ENCODE peak calls at places on chromosomes 5 and 9, in eight cellular contexts. D is T-helper 1 cell; I is AG08396; C is nephron progenitor cell; G is neural crest cell; H is stimulated activated CD4-positive, alpha-beta T cell treated with anti-CD3 and anti-CD28 coated beads, Interleukin-15, amount 100 ng/mL, for 24 hours; T is HuH-7.5; R is stimulated activated CD8-positive, alpha-beta memory T cell treated with anti-CD3 and anti-CD28 coated beads, Interleukin-15, amount 100 ng/mL, for 24 hours. B is an unnamed sample.

GRCh38 chr9:125183561-125183960 is 6.0 kb downstream of the PPP6C start:
- DNase-seq in T (no peak), D (no peak), G (no peak), H (no peak), I (no peak), R (no peak), C (no peak), B (no peak)

GRCh38 chr5:441996-442334 is 1.0 kb upstream of the EXOC3 start:
- DNase-seq in H (no peak), I (no peak), D (no peak), T (no peak), R (no peak), C (no peak), G (no peak), B (no peak)

GRCh38 chr5:943201-943873 is 50.7 kb downstream of the TRIP13 start:
- DNase-seq in D (no peak), C (no peak), I (no peak), H (no peak), T (no peak), G (no peak), R (no peak), B (no peak)

GRCh38 chr9:69874301-69875060 is 53.9 kb downstream of the CFAP95 start:
- DNase-seq in D (no peak), R (no peak), T (no peak), I (no peak), C (no peak), H (no peak), G (no peak), B (no peak)

GRCh38 chr9:36337865-36338264 is 62.2 kb downstream of the RNF38 start:
- DNase-seq in D (no peak), C (no peak), H (no peak), G (no peak), I (no peak), T (no peak), R (no peak), B (no peak)

GRCh38 chr5:155125696-155126095 is 112.1 kb downstream of the KIF4B start:
- DNase-seq in I (no peak), H (no peak), C (no peak), D (no peak), T (no peak), G (no peak), R (no peak), B (no peak)

GRCh38 chr5:137304227-137304874 is 194.8 kb downstream of the SPOCK1 start:
- DNase-seq in I (no peak), C (no peak), R (no peak), T (no peak), G (no peak), D (no peak), H (no peak), B (no peak)

GRCh38 chr5:105508519-105508918 is 1945.9 kb upstream of the NUDT12 start:
- DNase-seq in T (no peak), R (no peak), G (no peak), D (no peak), I (no peak), C (no peak), H (no peak), B (no peak)

GRCh38 chr5:140575309-140575708 is 10.7 kb downstream of the SLC35A4 start:
- DNase-seq in I (peak), G (no peak), H (no peak), C (no peak), T (peak), R (no peak), D (no peak), B (peak)

GRCh38 chr5:177369050-177369912 is 11.6 kb downstream of the RGS14 start:
- DNase-seq in G (peak), R (no peak), H (peak), D (no peak), C (peak), I (peak), T (peak), B (peak)

GRCh38 chr5:82387041-82387818 is 109.1 kb upstream of the RPS23 start:
- DNase-seq in D (no peak), R (no peak), G (no peak), T (peak), C (no peak), H (no peak), I (no peak), B (no peak)

GRCh38 chr9:75378036-75378435 is 289.7 kb downstream of the OSTF1 start:
- DNase-seq in G (no peak), D (no peak), I (no peak), T (peak), R (no peak), C (peak), H (no peak), B (no peak)

GRCh38 chr9:119639287-119639955 is 270.2 kb upstream of the BRINP1 start:
- DNase-seq in I (peak), R (no peak), H (no peak), C (peak), D (no peak), G (no peak), T (no peak), B (no peak)

GRCh38 chr9:130745210-130745800 is 51.7 kb downstream of the EXOSC2 start:
- DNase-seq in I (no peak), C (no peak), D (no peak), R (no peak), G (no peak), T (no peak), H (no peak), B (no peak)

GRCh38 chr9:35105571-35106342 is 2.8 kb upstream of the STOML2 start:
- DNase-seq in C (no peak), G (no peak), T (no peak), R (no peak), D (no peak), H (no peak), I (no peak), B (no peak)

GRCh38 chr5:116058346-116058936 is 26.2 kb downstream of the ARL14EPL start:
- DNase-seq in H (no peak), R (no peak), I (no peak), D (no peak), C (no peak), T (no peak), G (no peak), B (no peak)

GRCh38 chr9:111759762-111760639 is 34.7 kb downstream of the SHOC1 start:
- DNase-seq in C (peak), T (peak), I (peak), D (no peak), G (peak), R (no peak), H (peak), B (peak)

GRCh38 chr9:109440797-109441287 is 57.3 kb downstream of the PTPN3 start:
- DNase-seq in T (peak), I (peak), C (peak), G (peak), H (peak), D (no peak), R (no peak), B (peak)

GRCh38 chr9:77514886-77515711 is 133.0 kb downstream of the GNA14 start:
- DNase-seq in I (peak), T (no peak), D (no peak), R (no peak), H (no peak), G (no peak), C (no peak), B (no peak)

B was measured in activated CD8-positive, alpha-beta T cell treated with anti-CD3 and anti-CD28 coated beads for 36 hours.